ENCODE peak calls at places on chromosomes 2 and 18, in six cellular contexts. M is NCI-H748 treated with DMSO at 0.1 percent for 48 hours; N is activated CD8-positive, alpha-beta memory T cell treated with anti-CD3 and anti-CD28 coated beads, Interleukin-2, amount 10 ng/mL, durations not matched to agents 7 days and 5 days; V is anterior cingulate cortex; R is keratinocyte; T is NCI-H69. I is an unnamed sample.

GRCh38 chr18:23357992-23358594 is 95.0 kb upstream of the RIOK3 start:
- DNase-seq in M (no peak), N (no peak), V (peak), R (no peak), T (no peak), I (no peak)

GRCh38 chr2:53519925-53520629 is 247.5 kb upstream of the CHAC2 start:
- DNase-seq in M (peak), N (no peak), V (no peak), R (no peak), T (peak), I (no peak)

GRCh38 chr2:109129921-109130725 is 1.1 kb downstream of the SH3RF3 start:
- DNase-seq in M (no peak), N (no peak), V (no peak), R (no peak), T (no peak), I (peak)

GRCh38 chr18:12768622-12769021 is 65.8 kb downstream of the PSMG2 start:
- DNase-seq in M (no peak), N (no peak), V (no peak), R (no peak), T (peak), I (peak)

GRCh38 chr2:25161055-25161781 is 7.2 kb downstream of the POMC start:
- DNase-seq in M (no peak), N (peak), V (peak), R (no peak), T (no peak), I (no peak)

GRCh38 chr18:28735731-28736130 is 558.8 kb upstream of the CDH2 start:
- DNase-seq in M (no peak), N (no peak), V (no peak), R (no peak), T (peak), I (peak)

GRCh38 chr2:2328847-2329246 is 2.2 kb downstream of the MYT1L start:
- DNase-seq in M (peak), N (no peak), V (no peak), R (no peak), T (peak), I (no peak)

GRCh38 chr2:172087191-172087779 is 2.0 kb downstream of the DLX1 start:
- DNase-seq in M (no peak), N (no peak), V (no peak), R (no peak), T (peak), I (no peak)

GRCh38 chr2:28164280-28164801 is 228.3 kb upstream of the FOSL2 start:
- DNase-seq in M (no peak), N (no peak), V (no peak), R (no peak), T (peak), I (no peak)

GRCh38 chr2:85326946-85327756 is 638 bp downstream of the TGOLN2 start:
- DNase-seq in M (no peak), N (peak), V (no peak), R (peak), T (peak), I (no peak)

GRCh38 chr2:219344756-219345458 is 12.4 kb upstream of the RESP18 start:
- DNase-seq in M (no peak), N (no peak), V (peak), R (no peak), T (peak), I (no peak)

GRCh38 chr2:38293152-38293865 is 83.8 kb downstream of the ATL2 start:
- DNase-seq in M (no peak), N (no peak), V (no peak), R (no peak), T (no peak), I (no peak)

I was measured in hepatic stellate cell.